ENCODE peak calls at places on chromosomes 6 and 20, in four cellular contexts. Q is ACHN, T is foreskin fibroblast, S is hypothalamus. Y is an unnamed sample.
A peak's percentile ranks its signal among the peaks of the same experiment; 100 is the strongest.

GRCh38 chr20:45343445-45343866 is 4.8 kb downstream of the SDC4 start:
- DNase-seq in S (no peak), T (no peak), Q (no peak), Y (peak; percentile 37)

GRCh38 chr6:127592964-127593363 is 16.0 kb downstream of the C6orf58 start:
- DNase-seq in T (no peak), Q (no peak), S (no peak), Y (no peak)

GRCh38 chr20:60244373-60245146 is 286.3 kb downstream of the CDH26 start:
- DNase-seq in T (no peak), S (no peak), Q (no peak), Y (no peak)

GRCh38 chr6:81785340-81785739 is 32.9 kb upstream of the TENT5A start:
- DNase-seq in T (no peak), S (no peak), Q (no peak), Y (peak; percentile 51)

GRCh38 chr20:55774628-55775027 is 230.7 kb downstream of the CBLN4 start:
- DNase-seq in Q (no peak), T (no peak), S (no peak), Y (no peak)

GRCh38 chr20:44526129-44526528 is 4.3 kb upstream of the SERINC3 start:
- DNase-seq in T (peak; percentile 67), Q (no peak), S (no peak), Y (peak; percentile 59)

GRCh38 chr6:142945071-142945445 is at the start of gene HIVEP2:
- DNase-seq in T (peak; percentile 94), S (peak; percentile 73), Q (peak; percentile 82), Y (peak; percentile 90)

GRCh38 chr6:105458552-105458951 is 55.7 kb upstream of the PREP start:
- DNase-seq in Q (no peak), S (no peak), T (peak; percentile 12), Y (peak; percentile 22)

GRCh38 chr6:104625536-104625935 is 234.2 kb downstream of the HACE1 start:
- DNase-seq in Q (no peak), S (no peak), T (peak; percentile 55), Y (peak; percentile 94)

GRCh38 chr6:42452171-42453026 is 673 bp upstream of the TRERF1 start:
- DNase-seq in S (peak; percentile 29), T (peak; percentile 88), Q (peak; percentile 79), Y (peak; percentile 69)

GRCh38 chr6:107616776-107617175 is 126.9 kb downstream of the SOBP start:
- DNase-seq in S (no peak), T (no peak), Q (no peak), Y (no peak)

GRCh38 chr6:76326866-76327265 is 254.4 kb upstream of the IMPG1 start:
- DNase-seq in S (no peak), Q (no peak), T (no peak), Y (no peak)

GRCh38 chr20:3896302-3896701 is 7.1 kb downstream of the PANK2 start:
- DNase-seq in S (no peak), T (peak; percentile 69), Q (no peak), Y (no peak)

GRCh38 chr6:90095788-90096187 is 200.9 kb downstream of the BACH2 start:
- DNase-seq in T (peak; percentile 49), S (no peak), Q (no peak), Y (no peak)

GRCh38 chr6:111972714-111973678 is 80.9 kb upstream of the CCN6 start:
- DNase-seq in S (no peak), Q (peak; percentile 60), T (peak; percentile 95), Y (peak; percentile 93)

GRCh38 chr20:63957004-63957689 is 931 bp upstream of the UCKL1 start:
- DNase-seq in T (peak; percentile 89), Q (peak; percentile 63), S (peak; percentile 67), Y (peak; percentile 72)

GRCh38 chr6:28803337-28803709 is 120.5 kb downstream of the TRIM27 start:
- DNase-seq in T (no peak), S (no peak), Q (peak; percentile 10), Y (no peak)

GRCh38 chr6:7137335-7138106 is 29.8 kb downstream of the RREB1 start:
- DNase-seq in T (peak; percentile 81), S (peak; percentile 20), Q (peak; percentile 49), Y (peak; percentile 61)

GRCh38 chr20:50916257-50916656 is 15.0 kb downstream of the ADNP start:
- DNase-seq in S (no peak), T (peak; percentile 84), Q (peak; percentile 29), Y (peak; percentile 66)

Y was measured in mammary epithelial cell.